ENCODE peak calls at places on chromosome 1, in nine cellular contexts. I is activated CD8-positive, alpha-beta memory T cell treated with anti-CD3 and anti-CD28 coated beads, Interleukin-2, amount 50 U/mL, for 48 hours; W is Daoy; P is stromal cell of bone marrow; D is T-helper 22 cell; U is NT2/D1; Z is M059J; C is left ventricle myocardium superior; M is AG09309. S is an unnamed sample.

GRCh38 chr1:173330149-173330951 is 123.2 kb upstream of the TNFSF4 start:
- DNase-seq in W (peak; percentile 74), D (no peak), M (no peak), C (no peak), Z (peak; percentile 77), P (peak; percentile 59), I (no peak), U (no peak), S (no peak)

GRCh38 chr1:246801241-246802020 is 77.2 kb downstream of the SCCPDH start:
- DNase-seq in C (no peak), W (no peak), M (no peak), I (no peak), D (no peak), Z (no peak), P (no peak), U (no peak), S (no peak)

GRCh38 chr1:165060285-165060793 is 296.2 kb downstream of the LMX1A start:
- DNase-seq in C (no peak), I (no peak), D (no peak), P (no peak), U (no peak), M (no peak), W (no peak), Z (no peak), S (no peak)

GRCh38 chr1:32753532-32754281 is 51.1 kb upstream of the SYNC start:
- DNase-seq in I (peak; percentile 82), Z (peak; percentile 69), M (no peak), U (peak; percentile 88), P (no peak), W (peak; percentile 85), D (peak; percentile 58), C (peak; percentile 83), S (no peak)

GRCh38 chr1:226588484-226588883 is 39.9 kb downstream of the STUM start:
- DNase-seq in P (no peak), Z (no peak), W (no peak), U (no peak), I (no peak), D (no peak), C (no peak), M (no peak), S (no peak)

GRCh38 chr1:196317535-196318522 is 290.4 kb downstream of the KCNT2 start:
- DNase-seq in C (no peak), Z (peak; percentile 49), I (no peak), P (peak; percentile 24), M (no peak), U (peak; percentile 50), D (no peak), W (peak; percentile 25), S (no peak)

GRCh38 chr1:224407546-224408293 is 26.9 kb downstream of the WDR26 start:
- DNase-seq in P (no peak), Z (peak; percentile 68), C (no peak), W (peak; percentile 31), D (no peak), U (no peak), M (no peak), I (no peak), S (no peak)

GRCh38 chr1:205204552-205204951 is 7.0 kb downstream of the DSTYK start:
- DNase-seq in P (peak; percentile 34), D (no peak), W (no peak), U (no peak), C (no peak), M (no peak), I (no peak), Z (peak; percentile 48), S (no peak)

GRCh38 chr1:101075926-101076325 is 50.3 kb upstream of the DPH5 start:
- DNase-seq in C (no peak), W (no peak), M (no peak), D (no peak), I (no peak), Z (no peak), P (no peak), U (no peak), S (no peak)

S was measured in epithelial cell of proximal tubule.